ENCODE peak calls at places on chromosomes 7 and 10, in four cellular contexts. V is GOT3, P is lower leg skin, X is RPMI8226. Y is an unnamed sample.

GRCh38 chr10:86521620-86522384 is at the start of gene WAPL:
- DNase-seq in V (peak; percentile 86), P (peak; percentile 99), X (peak; percentile 92), Y (peak; percentile 83)

GRCh38 chr7:79284226-79284625 is 169.2 kb downstream of the MAGI2 start:
- DNase-seq in V (no peak), P (no peak), X (no peak), Y (no peak)

GRCh38 chr10:25934673-25935139 is 677 bp downstream of the MYO3A start:
- DNase-seq in V (no peak), P (no peak), X (no peak), Y (no peak)

GRCh38 chr10:21724695-21725371 is 190.8 kb downstream of the MLLT10 start:
- DNase-seq in V (peak; percentile 42), P (peak; percentile 92), X (peak; percentile 99), Y (peak; percentile 87)

GRCh38 chr7:22662031-22662430 is 65.0 kb upstream of the IL6 start:
- DNase-seq in V (no peak), P (no peak), X (no peak), Y (no peak)

GRCh38 chr10:3433131-3433530 is 260.5 kb upstream of the PITRM1 start:
- DNase-seq in V (no peak), P (no peak), X (no peak), Y (no peak)

GRCh38 chr10:94000638-94001420 is 7.1 kb downstream of the PLCE1 start:
- DNase-seq in V (no peak), P (no peak), X (no peak), Y (no peak)

GRCh38 chr10:5079306-5079830 is 14.8 kb upstream of the AKR1C3 start:
- DNase-seq in V (no peak), P (no peak), X (no peak), Y (no peak)

GRCh38 chr7:124328774-124329173 is 295.9 kb upstream of the TMEM229A start:
- DNase-seq in V (no peak), P (no peak), X (no peak), Y (no peak)

GRCh38 chr7:102874166-102874829 is 38.5 kb upstream of the LRRC17 start:
- DNase-seq in V (no peak), P (no peak), X (no peak), Y (no peak)

GRCh38 chr7:79298145-79298760 is 155.2 kb downstream of the MAGI2 start:
- DNase-seq in V (no peak), P (no peak), X (peak; percentile 41), Y (no peak)

GRCh38 chr7:77933394-77933793 is 134.8 kb downstream of the PHTF2 start:
- DNase-seq in V (no peak), P (no peak), X (no peak), Y (no peak)

GRCh38 chr10:103021897-103022286 is 103.8 kb downstream of the CNNM2 start:
- DNase-seq in V (no peak), P (no peak), X (no peak), Y (no peak)

GRCh38 chr10:52533986-52534385 is 219.9 kb downstream of the DKK1 start:
- DNase-seq in V (no peak), P (no peak), X (no peak), Y (no peak)

GRCh38 chr10:132709471-132709951 is 76.4 kb downstream of the NKX6-2 start:
- DNase-seq in V (no peak), P (peak; percentile 72), X (no peak), Y (no peak)

GRCh38 chr10:53719658-53720057 is 947.1 kb upstream of the MBL2 start:
- DNase-seq in V (no peak), P (no peak), X (no peak), Y (no peak)

GRCh38 chr10:99526861-99527504 is 5.8 kb upstream of the NKX2-3 start:
- DNase-seq in V (no peak), P (no peak), X (no peak), Y (no peak)

GRCh38 chr10:121405549-121405948 is 192.7 kb downstream of the FGFR2 start:
- DNase-seq in V (no peak), P (no peak), X (no peak), Y (no peak)

GRCh38 chr7:142927085-142927745 is 6.3 kb downstream of the TRPV5 start:
- DNase-seq in V (no peak), P (peak; percentile 56), X (no peak), Y (no peak)

Y was measured in thoracic aorta.